ENCODE peak calls at places on chromosomes 7 and 10, in eight cellular contexts. C is HFF-Myc; S is astrocyte; Q is lung; M is Caco-2; K is activated naive CD8-positive, alpha-beta T cell treated with anti-CD3 and anti-CD28 coated beads, Interleukin-2, amount 50 U/mL, for 24 hours; N is fibroblast of pulmonary artery; W is GM23248. R is an unnamed sample.

GRCh38 chr7:28708458-28708951 is 249.6 kb downstream of the TRIL start:
- DNase-seq in C (no peak), S (peak; percentile 56), Q (no peak), M (no peak), K (no peak), N (no peak), W (peak; percentile 84), R (no peak)

GRCh38 chr10:78898341-78899097 is 170.2 kb upstream of the ZMIZ1 start:
- DNase-seq in C (no peak), S (no peak), Q (peak; percentile 28), M (no peak), K (no peak), N (no peak), W (no peak), R (no peak)

GRCh38 chr10:49103761-49104160 is 11.6 kb downstream of the VSTM4 start:
- DNase-seq in C (no peak), S (no peak), Q (peak; percentile 16), M (no peak), K (no peak), N (no peak), W (no peak), R (no peak)

GRCh38 chr7:24926623-24927539 is 53.1 kb downstream of the OSBPL3 start:
- DNase-seq in C (no peak), S (peak; percentile 88), Q (no peak), M (no peak), K (no peak), N (peak; percentile 65), W (peak; percentile 90), R (no peak)

GRCh38 chr10:131812012-131812403 is 88.8 kb upstream of the PPP2R2D start:
- DNase-seq in C (no peak), S (no peak), Q (no peak), M (no peak), K (no peak), N (no peak), W (no peak), R (no peak)

GRCh38 chr10:80152820-80153219 is 20.3 kb downstream of the PLAC9 start:
- DNase-seq in C (no peak), S (no peak), Q (no peak), M (no peak), K (no peak), N (peak; percentile 21), W (no peak), R (no peak)

GRCh38 chr10:113538131-113538530 is 14.7 kb upstream of the HABP2 start:
- DNase-seq in C (no peak), S (no peak), Q (no peak), M (no peak), K (no peak), N (no peak), W (no peak), R (no peak)

GRCh38 chr7:42192851-42193456 is 44.1 kb downstream of the GLI3 start:
- DNase-seq in C (no peak), S (peak; percentile 16), Q (no peak), M (no peak), K (no peak), N (peak; percentile 31), W (no peak), R (no peak)

GRCh38 chr7:101898019-101898575 is 80.7 kb downstream of the CUX1 start:
- DNase-seq in C (no peak), S (no peak), Q (no peak), M (no peak), K (no peak), N (no peak), W (no peak), R (no peak)

GRCh38 chr7:126472825-126473224 is 779.9 kb downstream of the GRM8 start:
- DNase-seq in C (no peak), S (no peak), Q (no peak), M (no peak), K (no peak), N (no peak), W (no peak), R (no peak)

GRCh38 chr7:144410441-144410840 is 6.9 kb upstream of the NOBOX start:
- DNase-seq in C (no peak), S (no peak), Q (no peak), M (no peak), K (no peak), N (no peak), W (no peak), R (no peak)

GRCh38 chr7:134311807-134312206 is 4.9 kb downstream of the SLC35B4 start:
- DNase-seq in C (no peak), S (no peak), Q (no peak), M (no peak), K (no peak), N (no peak), W (no peak), R (no peak)

GRCh38 chr10:113199459-113199858 is 249.4 kb downstream of the TCF7L2 start:
- DNase-seq in C (no peak), S (peak; percentile 73), Q (no peak), M (no peak), K (no peak), N (peak; percentile 29), W (peak; percentile 72), R (no peak)

GRCh38 chr10:71068811-71069411 is 143.5 kb upstream of the UNC5B start:
- DNase-seq in C (no peak), S (peak; percentile 15), Q (no peak), M (no peak), K (no peak), N (peak; percentile 6), W (peak; percentile 70), R (no peak)

GRCh38 chr10:66983482-66983818 is 57.6 kb downstream of the LRRTM3 start:
- DNase-seq in C (no peak), S (no peak), Q (no peak), M (no peak), K (no peak), N (no peak), W (no peak), R (no peak)

GRCh38 chr7:50868426-50869100 is 85.9 kb upstream of the GRB10 start:
- DNase-seq in C (no peak), S (no peak), Q (no peak), M (no peak), K (no peak), N (no peak), W (peak; percentile 34), R (no peak)

GRCh38 chr7:104196161-104196560 is 11.7 kb downstream of the ORC5 start:
- DNase-seq in C (peak; percentile 33), S (no peak), Q (no peak), M (no peak), K (no peak), N (peak; percentile 29), W (no peak), R (no peak)

GRCh38 chr10:113347508-113347907 is 205.3 kb upstream of the HABP2 start:
- DNase-seq in C (no peak), S (no peak), Q (no peak), M (no peak), K (no peak), N (no peak), W (peak; percentile 25), R (no peak)

GRCh38 chr7:138338361-138338760 is 121.7 kb upstream of the TRIM24 start:
- DNase-seq in C (no peak), S (peak; percentile 46), Q (peak; percentile 53), M (no peak), K (no peak), N (peak; percentile 98), W (no peak), R (no peak)

GRCh38 chr7:26165950-26166680 is 14.1 kb downstream of the NFE2L3 start:
- DNase-seq in C (no peak), S (no peak), Q (no peak), M (no peak), K (no peak), N (no peak), W (no peak), R (no peak)

GRCh38 chr7:151124899-151125399 is 38.7 kb downstream of the AGAP3 start:
- DNase-seq in C (no peak), S (no peak), Q (no peak), M (no peak), K (no peak), N (no peak), W (no peak), R (no peak)

GRCh38 chr7:37208528-37208927 is 240.1 kb downstream of the ELMO1 start:
- DNase-seq in C (no peak), S (peak; percentile 38), Q (peak; percentile 80), M (peak; percentile 48), K (no peak), N (peak; percentile 96), W (peak; percentile 33), R (peak; percentile 38)

GRCh38 chr7:24227603-24228359 is 56.2 kb upstream of the NPY start:
- DNase-seq in C (no peak), S (no peak), Q (no peak), M (no peak), K (peak; percentile 24), N (no peak), W (no peak), R (no peak)